ENCODE peak calls at places on chromosome 16, in six cellular contexts. One of them, this sample, is unnamed.

GRCh38 chr16:89505204-89506112 is 2.7 kb upstream of the SPG7 start:
- DNase-seq in LoVo: peak
- DNase-seq in NCI-H1105: no peak
- DNase-seq in fibroblast of the conjunctiva: peak
- DNase-seq in HFFc6: peak
- DNase-seq in activated T-cell treated with anti-CD3 and anti-CD28 coated beads, Interleukin-2, amount 50 U/mL, for 72 hours: peak
- DNase-seq in this sample: no peak

GRCh38 chr16:46748775-46749705 is 896 bp upstream of the MYLK3 start:
- DNase-seq in LoVo: no peak
- DNase-seq in NCI-H1105: peak
- DNase-seq in fibroblast of the conjunctiva: no peak
- DNase-seq in HFFc6: no peak
- DNase-seq in activated T-cell treated with anti-CD3 and anti-CD28 coated beads, Interleukin-2, amount 50 U/mL, for 72 hours: no peak
- DNase-seq in this sample: no peak

GRCh38 chr16:30136971-30137601 is 14.1 kb upstream of the MAPK3 start:
- DNase-seq in LoVo: no peak
- DNase-seq in NCI-H1105: no peak
- DNase-seq in fibroblast of the conjunctiva: no peak
- DNase-seq in HFFc6: no peak
- DNase-seq in activated T-cell treated with anti-CD3 and anti-CD28 coated beads, Interleukin-2, amount 50 U/mL, for 72 hours: no peak
- DNase-seq in this sample: no peak

GRCh38 chr16:71917900-71918299 is 22.6 kb downstream of the IST1 start:
- DNase-seq in LoVo: no peak
- DNase-seq in NCI-H1105: no peak
- DNase-seq in fibroblast of the conjunctiva: peak
- DNase-seq in HFFc6: peak
- DNase-seq in activated T-cell treated with anti-CD3 and anti-CD28 coated beads, Interleukin-2, amount 50 U/mL, for 72 hours: no peak
- DNase-seq in this sample: no peak

GRCh38 chr16:85553436-85554113 is 59.5 kb upstream of the GSE1 start:
- DNase-seq in LoVo: peak
- DNase-seq in NCI-H1105: peak
- DNase-seq in fibroblast of the conjunctiva: no peak
- DNase-seq in HFFc6: no peak
- DNase-seq in activated T-cell treated with anti-CD3 and anti-CD28 coated beads, Interleukin-2, amount 50 U/mL, for 72 hours: peak
- DNase-seq in this sample: peak

GRCh38 chr16:81397879-81398516 is 46.6 kb upstream of the CMIP start:
- DNase-seq in LoVo: no peak
- DNase-seq in NCI-H1105: no peak
- DNase-seq in fibroblast of the conjunctiva: no peak
- DNase-seq in HFFc6: no peak
- DNase-seq in activated T-cell treated with anti-CD3 and anti-CD28 coated beads, Interleukin-2, amount 50 U/mL, for 72 hours: no peak
- DNase-seq in this sample: no peak

GRCh38 chr16:3145151-3145550 is 10.3 kb downstream of the ZNF213 start:
- DNase-seq in LoVo: no peak
- DNase-seq in NCI-H1105: no peak
- DNase-seq in fibroblast of the conjunctiva: no peak
- DNase-seq in HFFc6: no peak
- DNase-seq in activated T-cell treated with anti-CD3 and anti-CD28 coated beads, Interleukin-2, amount 50 U/mL, for 72 hours: no peak
- DNase-seq in this sample: no peak

GRCh38 chr16:89246383-89246902 is 28.9 kb downstream of the ZNF778 start:
- DNase-seq in LoVo: no peak
- DNase-seq in NCI-H1105: no peak
- DNase-seq in fibroblast of the conjunctiva: no peak
- DNase-seq in HFFc6: no peak
- DNase-seq in activated T-cell treated with anti-CD3 and anti-CD28 coated beads, Interleukin-2, amount 50 U/mL, for 72 hours: no peak
- DNase-seq in this sample: no peak

GRCh38 chr16:4385066-4385788 is 13.6 kb downstream of the VASN start:
- DNase-seq in LoVo: no peak
- DNase-seq in NCI-H1105: no peak
- DNase-seq in fibroblast of the conjunctiva: no peak
- DNase-seq in HFFc6: peak
- DNase-seq in activated T-cell treated with anti-CD3 and anti-CD28 coated beads, Interleukin-2, amount 50 U/mL, for 72 hours: no peak
- DNase-seq in this sample: no peak

GRCh38 chr16:3149630-3150345 is 15.0 kb downstream of the ZNF213 start:
- DNase-seq in LoVo: peak
- DNase-seq in NCI-H1105: no peak
- DNase-seq in fibroblast of the conjunctiva: no peak
- DNase-seq in HFFc6: no peak
- DNase-seq in activated T-cell treated with anti-CD3 and anti-CD28 coated beads, Interleukin-2, amount 50 U/mL, for 72 hours: peak
- DNase-seq in this sample: no peak

GRCh38 chr16:81758376-81758775 is 20.7 kb upstream of the PLCG2 start:
- DNase-seq in LoVo: peak
- DNase-seq in NCI-H1105: no peak
- DNase-seq in fibroblast of the conjunctiva: no peak
- DNase-seq in HFFc6: no peak
- DNase-seq in activated T-cell treated with anti-CD3 and anti-CD28 coated beads, Interleukin-2, amount 50 U/mL, for 72 hours: no peak
- DNase-seq in this sample: no peak

GRCh38 chr16:74606521-74607309 is at the start of gene GLG1:
- DNase-seq in LoVo: peak
- DNase-seq in NCI-H1105: peak
- DNase-seq in fibroblast of the conjunctiva: peak
- DNase-seq in HFFc6: peak
- DNase-seq in activated T-cell treated with anti-CD3 and anti-CD28 coated beads, Interleukin-2, amount 50 U/mL, for 72 hours: peak
- DNase-seq in this sample: peak

GRCh38 chr16:84611041-84611440 is 6.8 kb downstream of the COTL1 start:
- DNase-seq in LoVo: no peak
- DNase-seq in NCI-H1105: no peak
- DNase-seq in fibroblast of the conjunctiva: no peak
- DNase-seq in HFFc6: no peak
- DNase-seq in activated T-cell treated with anti-CD3 and anti-CD28 coated beads, Interleukin-2, amount 50 U/mL, for 72 hours: no peak
- DNase-seq in this sample: no peak

GRCh38 chr16:71852561-71852960 is 6.8 kb downstream of the ATXN1L start:
- DNase-seq in LoVo: no peak
- DNase-seq in NCI-H1105: no peak
- DNase-seq in fibroblast of the conjunctiva: no peak
- DNase-seq in HFFc6: no peak
- DNase-seq in activated T-cell treated with anti-CD3 and anti-CD28 coated beads, Interleukin-2, amount 50 U/mL, for 72 hours: no peak
- DNase-seq in this sample: no peak

GRCh38 chr16:54447606-54448440 is 161.2 kb upstream of the IRX3 start:
- DNase-seq in LoVo: no peak
- DNase-seq in NCI-H1105: no peak
- DNase-seq in fibroblast of the conjunctiva: peak
- DNase-seq in HFFc6: peak
- DNase-seq in activated T-cell treated with anti-CD3 and anti-CD28 coated beads, Interleukin-2, amount 50 U/mL, for 72 hours: no peak
- DNase-seq in this sample: peak

GRCh38 chr16:51875834-51876725 is 670.9 kb downstream of the TOX3 start:
- DNase-seq in LoVo: no peak
- DNase-seq in NCI-H1105: no peak
- DNase-seq in fibroblast of the conjunctiva: no peak
- DNase-seq in HFFc6: no peak
- DNase-seq in activated T-cell treated with anti-CD3 and anti-CD28 coated beads, Interleukin-2, amount 50 U/mL, for 72 hours: no peak
- DNase-seq in this sample: no peak

GRCh38 chr16:79597277-79597676 is 3.3 kb downstream of the MAF start:
- DNase-seq in LoVo: no peak
- DNase-seq in NCI-H1105: peak
- DNase-seq in fibroblast of the conjunctiva: no peak
- DNase-seq in HFFc6: no peak
- DNase-seq in activated T-cell treated with anti-CD3 and anti-CD28 coated beads, Interleukin-2, amount 50 U/mL, for 72 hours: no peak
- DNase-seq in this sample: no peak

GRCh38 chr16:29962344-29962994 is 590 bp downstream of the TMEM219 start:
- DNase-seq in LoVo: no peak
- DNase-seq in NCI-H1105: no peak
- DNase-seq in fibroblast of the conjunctiva: no peak
- DNase-seq in HFFc6: peak
- DNase-seq in activated T-cell treated with anti-CD3 and anti-CD28 coated beads, Interleukin-2, amount 50 U/mL, for 72 hours: no peak
- DNase-seq in this sample: no peak

GRCh38 chr16:30447512-30448226 is 2.0 kb upstream of the SEPHS2 start:
- DNase-seq in LoVo: no peak
- DNase-seq in NCI-H1105: no peak
- DNase-seq in fibroblast of the conjunctiva: no peak
- DNase-seq in HFFc6: no peak
- DNase-seq in activated T-cell treated with anti-CD3 and anti-CD28 coated beads, Interleukin-2, amount 50 U/mL, for 72 hours: no peak
- DNase-seq in this sample: no peak